ENCODE peak calls at places on chromosomes 2 and 18, in nine cellular contexts. One of them, this sample, is unnamed.

GRCh38 chr18:78742346-78742745 is 237.3 kb upstream of the SALL3 start:
- DNase-seq in GM13976: no peak
- DNase-seq in left ventricle myocardium superior: no peak
- DNase-seq in T-helper 9 cell: no peak
- DNase-seq in retina: no peak
- DNase-seq in T-helper 17 cell: no peak
- DNase-seq in fibroblast of the aortic adventitia: no peak
- DNase-seq in ELF-1: no peak
- DNase-seq in upper lobe of left lung: peak; percentile 43
- DNase-seq in this sample: no peak

GRCh38 chr2:46749042-46749461 is 166.6 kb downstream of the MCFD2 start:
- DNase-seq in upper lobe of left lung: no peak
- DNase-seq in GM13976: no peak
- DNase-seq in fibroblast of the aortic adventitia: peak; percentile 71
- DNase-seq in ELF-1: no peak
- DNase-seq in T-helper 9 cell: no peak
- DNase-seq in retina: no peak
- DNase-seq in T-helper 17 cell: no peak
- DNase-seq in left ventricle myocardium superior: no peak
- DNase-seq in this sample: peak; percentile 9

GRCh38 chr2:208250401-208250800 is 4.5 kb downstream of the IDH1 start:
- DNase-seq in T-helper 17 cell: no peak
- DNase-seq in retina: no peak
- DNase-seq in T-helper 9 cell: no peak
- DNase-seq in GM13976: no peak
- DNase-seq in fibroblast of the aortic adventitia: peak; percentile 59
- DNase-seq in upper lobe of left lung: no peak
- DNase-seq in ELF-1: no peak
- DNase-seq in left ventricle myocardium superior: no peak
- DNase-seq in this sample: no peak

GRCh38 chr2:43450617-43451016 is 145.2 kb downstream of the THADA start:
- DNase-seq in left ventricle myocardium superior: no peak
- DNase-seq in ELF-1: no peak
- DNase-seq in T-helper 17 cell: no peak
- DNase-seq in T-helper 9 cell: no peak
- DNase-seq in GM13976: no peak
- DNase-seq in retina: no peak
- DNase-seq in fibroblast of the aortic adventitia: no peak
- DNase-seq in upper lobe of left lung: no peak
- DNase-seq in this sample: no peak

GRCh38 chr2:161905389-161906046 is 168.5 kb downstream of the DPP4 start:
- DNase-seq in T-helper 9 cell: no peak
- DNase-seq in ELF-1: no peak
- DNase-seq in GM13976: peak; percentile 25
- DNase-seq in upper lobe of left lung: no peak
- DNase-seq in retina: no peak
- DNase-seq in T-helper 17 cell: no peak
- DNase-seq in left ventricle myocardium superior: no peak
- DNase-seq in fibroblast of the aortic adventitia: peak; percentile 18
- DNase-seq in this sample: no peak

GRCh38 chr2:11758187-11758586 is 11.8 kb downstream of the LPIN1 start:
- DNase-seq in fibroblast of the aortic adventitia: no peak
- DNase-seq in T-helper 17 cell: no peak
- DNase-seq in ELF-1: no peak
- DNase-seq in T-helper 9 cell: no peak
- DNase-seq in GM13976: no peak
- DNase-seq in left ventricle myocardium superior: no peak
- DNase-seq in retina: no peak
- DNase-seq in upper lobe of left lung: no peak
- DNase-seq in this sample: no peak

GRCh38 chr2:222305510-222306392 is 7.0 kb upstream of the PAX3 start:
- DNase-seq in retina: peak; percentile 79
- DNase-seq in T-helper 17 cell: no peak
- DNase-seq in fibroblast of the aortic adventitia: peak; percentile 18
- DNase-seq in upper lobe of left lung: peak; percentile 76
- DNase-seq in T-helper 9 cell: no peak
- DNase-seq in left ventricle myocardium superior: no peak
- DNase-seq in ELF-1: peak; percentile 55
- DNase-seq in GM13976: no peak
- DNase-seq in this sample: no peak

GRCh38 chr2:55952415-55952814 is 28.8 kb upstream of the EFEMP1 start:
- DNase-seq in T-helper 17 cell: no peak
- DNase-seq in left ventricle myocardium superior: no peak
- DNase-seq in GM13976: no peak
- DNase-seq in T-helper 9 cell: no peak
- DNase-seq in fibroblast of the aortic adventitia: no peak
- DNase-seq in upper lobe of left lung: no peak
- DNase-seq in retina: no peak
- DNase-seq in ELF-1: peak; percentile 4
- DNase-seq in this sample: no peak

GRCh38 chr2:233015048-233015645 is 2.1 kb upstream of the NGEF start:
- DNase-seq in T-helper 17 cell: no peak
- DNase-seq in retina: no peak
- DNase-seq in T-helper 9 cell: no peak
- DNase-seq in ELF-1: no peak
- DNase-seq in upper lobe of left lung: no peak
- DNase-seq in left ventricle myocardium superior: no peak
- DNase-seq in fibroblast of the aortic adventitia: no peak
- DNase-seq in GM13976: no peak
- DNase-seq in this sample: no peak

GRCh38 chr2:95344208-95344570 is 47.0 kb downstream of the KCNIP3 start:
- DNase-seq in fibroblast of the aortic adventitia: no peak
- DNase-seq in GM13976: no peak
- DNase-seq in ELF-1: no peak
- DNase-seq in retina: no peak
- DNase-seq in T-helper 9 cell: no peak
- DNase-seq in left ventricle myocardium superior: peak; percentile 9
- DNase-seq in T-helper 17 cell: no peak
- DNase-seq in upper lobe of left lung: no peak
- DNase-seq in this sample: no peak

GRCh38 chr2:44535376-44535775 is 173.6 kb downstream of the CAMKMT start:
- DNase-seq in GM13976: no peak
- DNase-seq in T-helper 9 cell: no peak
- DNase-seq in fibroblast of the aortic adventitia: no peak
- DNase-seq in upper lobe of left lung: no peak
- DNase-seq in T-helper 17 cell: no peak
- DNase-seq in retina: no peak
- DNase-seq in ELF-1: no peak
- DNase-seq in left ventricle myocardium superior: no peak
- DNase-seq in this sample: no peak

GRCh38 chr18:41594582-41594981 is 360.5 kb upstream of the PIK3C3 start:
- DNase-seq in ELF-1: no peak
- DNase-seq in upper lobe of left lung: no peak
- DNase-seq in T-helper 17 cell: no peak
- DNase-seq in GM13976: no peak
- DNase-seq in left ventricle myocardium superior: no peak
- DNase-seq in T-helper 9 cell: no peak
- DNase-seq in fibroblast of the aortic adventitia: no peak
- DNase-seq in retina: no peak
- DNase-seq in this sample: no peak

GRCh38 chr2:218187650-218188025 is 20.9 kb upstream of the CXCR1 start:
- DNase-seq in GM13976: no peak
- DNase-seq in T-helper 9 cell: no peak
- DNase-seq in retina: no peak
- DNase-seq in T-helper 17 cell: no peak
- DNase-seq in fibroblast of the aortic adventitia: no peak
- DNase-seq in upper lobe of left lung: no peak
- DNase-seq in ELF-1: no peak
- DNase-seq in left ventricle myocardium superior: no peak
- DNase-seq in this sample: no peak

GRCh38 chr2:113060396-113060795 is 1.4 kb downstream of the IL36RN start:
- DNase-seq in fibroblast of the aortic adventitia: peak; percentile 20
- DNase-seq in upper lobe of left lung: no peak
- DNase-seq in GM13976: no peak
- DNase-seq in left ventricle myocardium superior: no peak
- DNase-seq in T-helper 17 cell: no peak
- DNase-seq in retina: no peak
- DNase-seq in T-helper 9 cell: no peak
- DNase-seq in ELF-1: no peak
- DNase-seq in this sample: no peak

GRCh38 chr2:205708231-205708631 is 25.9 kb downstream of the NRP2 start:
- DNase-seq in T-helper 17 cell: no peak
- DNase-seq in T-helper 9 cell: no peak
- DNase-seq in fibroblast of the aortic adventitia: peak; percentile 88
- DNase-seq in left ventricle myocardium superior: no peak
- DNase-seq in retina: no peak
- DNase-seq in GM13976: no peak
- DNase-seq in upper lobe of left lung: peak; percentile 34
- DNase-seq in ELF-1: no peak
- DNase-seq in this sample: no peak

GRCh38 chr2:23900927-23901322 is 26.0 kb downstream of the ATAD2B start:
- DNase-seq in T-helper 17 cell: no peak
- DNase-seq in GM13976: no peak
- DNase-seq in ELF-1: no peak
- DNase-seq in retina: no peak
- DNase-seq in upper lobe of left lung: no peak
- DNase-seq in T-helper 9 cell: no peak
- DNase-seq in left ventricle myocardium superior: no peak
- DNase-seq in fibroblast of the aortic adventitia: peak; percentile 92
- DNase-seq in this sample: no peak

GRCh38 chr2:9654429-9655100 is 23.8 kb upstream of the YWHAQ start:
- DNase-seq in GM13976: no peak
- DNase-seq in upper lobe of left lung: no peak
- DNase-seq in T-helper 9 cell: no peak
- DNase-seq in left ventricle myocardium superior: no peak
- DNase-seq in fibroblast of the aortic adventitia: no peak
- DNase-seq in T-helper 17 cell: no peak
- DNase-seq in ELF-1: no peak
- DNase-seq in retina: no peak
- DNase-seq in this sample: no peak